ENCODE peak calls at places on chromosomes 1 and 21, in ten cellular contexts. One of them, this sample, is unnamed.

GRCh38 chr1:4227986-4228385 is 327.9 kb upstream of the C1orf174 start:
- DNase-seq in GM23248: no peak
- DNase-seq in ascending aorta: no peak
- DNase-seq in heart left ventricle: no peak
- DNase-seq in hepatocyte: no peak
- DNase-seq in stomach: no peak
- DNase-seq in CD8-positive, alpha-beta T cell: no peak
- DNase-seq in left lung: no peak
- DNase-seq in cardiac muscle cell: no peak
- DNase-seq in heart right ventricle: no peak
- DNase-seq in this sample: peak; percentile 3

GRCh38 chr1:35300376-35300775 is 31.9 kb downstream of the ZMYM4 start:
- DNase-seq in GM23248: no peak
- DNase-seq in ascending aorta: no peak
- DNase-seq in heart left ventricle: no peak
- DNase-seq in hepatocyte: no peak
- DNase-seq in stomach: no peak
- DNase-seq in CD8-positive, alpha-beta T cell: no peak
- DNase-seq in left lung: no peak
- DNase-seq in cardiac muscle cell: no peak
- DNase-seq in heart right ventricle: no peak
- DNase-seq in this sample: no peak

GRCh38 chr21:41283211-41283818 is 33.3 kb upstream of the FAM3B start:
- DNase-seq in GM23248: peak; percentile 91
- DNase-seq in ascending aorta: peak; percentile 70
- DNase-seq in heart left ventricle: peak; percentile 41
- DNase-seq in hepatocyte: peak; percentile 89
- DNase-seq in stomach: peak; percentile 49
- DNase-seq in CD8-positive, alpha-beta T cell: peak; percentile 55
- DNase-seq in left lung: no peak
- DNase-seq in cardiac muscle cell: peak; percentile 75
- DNase-seq in heart right ventricle: peak; percentile 66
- DNase-seq in this sample: peak; percentile 70

GRCh38 chr21:44353200-44353970 is at the start of gene TRPM2:
- DNase-seq in GM23248: peak; percentile 37
- DNase-seq in ascending aorta: no peak
- DNase-seq in heart left ventricle: peak; percentile 64
- DNase-seq in hepatocyte: no peak
- DNase-seq in stomach: peak; percentile 40
- DNase-seq in CD8-positive, alpha-beta T cell: peak; percentile 70
- DNase-seq in left lung: peak; percentile 80
- DNase-seq in cardiac muscle cell: no peak
- DNase-seq in heart right ventricle: peak; percentile 64
- DNase-seq in this sample: no peak

GRCh38 chr1:183287191-183287675 is 101.2 kb downstream of the LAMC2 start:
- DNase-seq in GM23248: peak; percentile 48
- DNase-seq in ascending aorta: no peak
- DNase-seq in heart left ventricle: peak; percentile 82
- DNase-seq in hepatocyte: peak; percentile 59
- DNase-seq in stomach: no peak
- DNase-seq in CD8-positive, alpha-beta T cell: no peak
- DNase-seq in left lung: no peak
- DNase-seq in cardiac muscle cell: peak; percentile 70
- DNase-seq in heart right ventricle: peak; percentile 84
- DNase-seq in this sample: no peak

GRCh38 chr1:218101409-218101808 is 183.7 kb upstream of the RRP15 start:
- DNase-seq in GM23248: no peak
- DNase-seq in ascending aorta: no peak
- DNase-seq in heart left ventricle: no peak
- DNase-seq in hepatocyte: no peak
- DNase-seq in stomach: no peak
- DNase-seq in CD8-positive, alpha-beta T cell: no peak
- DNase-seq in left lung: no peak
- DNase-seq in cardiac muscle cell: no peak
- DNase-seq in heart right ventricle: no peak
- DNase-seq in this sample: no peak

GRCh38 chr21:41373769-41374168 is 11.9 kb downstream of the MX2 start:
- DNase-seq in GM23248: no peak
- DNase-seq in ascending aorta: no peak
- DNase-seq in heart left ventricle: no peak
- DNase-seq in hepatocyte: no peak
- DNase-seq in stomach: no peak
- DNase-seq in CD8-positive, alpha-beta T cell: no peak
- DNase-seq in left lung: no peak
- DNase-seq in cardiac muscle cell: no peak
- DNase-seq in heart right ventricle: no peak
- DNase-seq in this sample: no peak

GRCh38 chr1:119773711-119774241 is 5.1 kb upstream of the HMGCS2 start:
- DNase-seq in GM23248: peak; percentile 38
- DNase-seq in ascending aorta: no peak
- DNase-seq in heart left ventricle: no peak
- DNase-seq in hepatocyte: no peak
- DNase-seq in stomach: no peak
- DNase-seq in CD8-positive, alpha-beta T cell: no peak
- DNase-seq in left lung: no peak
- DNase-seq in cardiac muscle cell: peak; percentile 78
- DNase-seq in heart right ventricle: no peak
- DNase-seq in this sample: no peak

GRCh38 chr1:151710187-151710586 is 6.4 kb downstream of the CELF3 start:
- DNase-seq in GM23248: peak; percentile 75
- DNase-seq in ascending aorta: no peak
- DNase-seq in heart left ventricle: no peak
- DNase-seq in hepatocyte: no peak
- DNase-seq in stomach: no peak
- DNase-seq in CD8-positive, alpha-beta T cell: no peak
- DNase-seq in left lung: no peak
- DNase-seq in cardiac muscle cell: no peak
- DNase-seq in heart right ventricle: no peak
- DNase-seq in this sample: peak; percentile 71

GRCh38 chr21:34364921-34365320 is 1.1 kb downstream of the KCNE2 start:
- DNase-seq in GM23248: no peak
- DNase-seq in ascending aorta: peak; percentile 28
- DNase-seq in heart left ventricle: no peak
- DNase-seq in hepatocyte: no peak
- DNase-seq in stomach: no peak
- DNase-seq in CD8-positive, alpha-beta T cell: peak; percentile 19
- DNase-seq in left lung: no peak
- DNase-seq in cardiac muscle cell: no peak
- DNase-seq in heart right ventricle: no peak
- DNase-seq in this sample: no peak

GRCh38 chr1:151144474-151145157 is 1.8 kb downstream of the SEMA6C start:
- DNase-seq in GM23248: peak; percentile 35
- DNase-seq in ascending aorta: no peak
- DNase-seq in heart left ventricle: no peak
- DNase-seq in hepatocyte: no peak
- DNase-seq in stomach: no peak
- DNase-seq in CD8-positive, alpha-beta T cell: no peak
- DNase-seq in left lung: peak; percentile 50
- DNase-seq in cardiac muscle cell: peak; percentile 35
- DNase-seq in heart right ventricle: no peak
- DNase-seq in this sample: no peak

GRCh38 chr1:145918992-145919939 is 749 bp upstream of the PEX11B start:
- DNase-seq in GM23248: peak; percentile 74
- DNase-seq in ascending aorta: peak; percentile 77
- DNase-seq in heart left ventricle: peak; percentile 56
- DNase-seq in hepatocyte: peak; percentile 65
- DNase-seq in stomach: peak; percentile 73
- DNase-seq in CD8-positive, alpha-beta T cell: no peak
- DNase-seq in left lung: peak; percentile 76
- DNase-seq in cardiac muscle cell: peak; percentile 60
- DNase-seq in heart right ventricle: peak; percentile 49
- DNase-seq in this sample: no peak

GRCh38 chr1:39701092-39701460 is 9.8 kb upstream of the HPCAL4 start:
- DNase-seq in GM23248: peak; percentile 33
- DNase-seq in ascending aorta: no peak
- DNase-seq in heart left ventricle: no peak
- DNase-seq in hepatocyte: peak; percentile 52
- DNase-seq in stomach: peak; percentile 75
- DNase-seq in CD8-positive, alpha-beta T cell: no peak
- DNase-seq in left lung: no peak
- DNase-seq in cardiac muscle cell: peak; percentile 32
- DNase-seq in heart right ventricle: no peak
- DNase-seq in this sample: no peak

GRCh38 chr1:91687452-91687851 is 186.8 kb downstream of the CDC7 start:
- DNase-seq in GM23248: no peak
- DNase-seq in ascending aorta: no peak
- DNase-seq in heart left ventricle: no peak
- DNase-seq in hepatocyte: no peak
- DNase-seq in stomach: no peak
- DNase-seq in CD8-positive, alpha-beta T cell: no peak
- DNase-seq in left lung: no peak
- DNase-seq in cardiac muscle cell: no peak
- DNase-seq in heart right ventricle: no peak
- DNase-seq in this sample: peak; percentile 18

GRCh38 chr21:17612023-17612564 is 607 bp downstream of the BTG3 start:
- DNase-seq in GM23248: peak; percentile 69
- DNase-seq in ascending aorta: peak; percentile 77
- DNase-seq in heart left ventricle: peak; percentile 16
- DNase-seq in hepatocyte: peak; percentile 63
- DNase-seq in stomach: peak; percentile 48
- DNase-seq in CD8-positive, alpha-beta T cell: peak; percentile 56
- DNase-seq in left lung: peak; percentile 76
- DNase-seq in cardiac muscle cell: peak; percentile 21
- DNase-seq in heart right ventricle: peak; percentile 33
- DNase-seq in this sample: peak; percentile 41

GRCh38 chr1:20322081-20322824 is 31.6 kb downstream of the VWA5B1 start:
- DNase-seq in GM23248: peak; percentile 20
- DNase-seq in ascending aorta: no peak
- DNase-seq in heart left ventricle: no peak
- DNase-seq in hepatocyte: no peak
- DNase-seq in stomach: no peak
- DNase-seq in CD8-positive, alpha-beta T cell: no peak
- DNase-seq in left lung: no peak
- DNase-seq in cardiac muscle cell: no peak
- DNase-seq in heart right ventricle: no peak
- DNase-seq in this sample: no peak

GRCh38 chr1:85638412-85638811 is 57.9 kb downstream of the CCN1 start:
- DNase-seq in GM23248: no peak
- DNase-seq in ascending aorta: no peak
- DNase-seq in heart left ventricle: no peak
- DNase-seq in hepatocyte: no peak
- DNase-seq in stomach: no peak
- DNase-seq in CD8-positive, alpha-beta T cell: no peak
- DNase-seq in left lung: no peak
- DNase-seq in cardiac muscle cell: no peak
- DNase-seq in heart right ventricle: no peak
- DNase-seq in this sample: no peak
- H3K9me3 ChIP-seq in GM23248: no peaks in the 10 kb centered on the region
- H3K9me3 ChIP-seq in ascending aorta: no peaks in the 10 kb centered on the region
- H3K9me3 ChIP-seq in heart left ventricle: peaks cover 45% of the 10 kb centered on the region
- H3K9me3 ChIP-seq in hepatocyte: no peaks in the 10 kb centered on the region
- H3K9me3 ChIP-seq in stomach: no peaks in the 10 kb centered on the region
- H3K9me3 ChIP-seq in CD8-positive, alpha-beta T cell: peaks cover 6% of the 10 kb centered on the region
- H3K9me3 ChIP-seq in left lung: no peaks in the 10 kb centered on the region
- H3K9me3 ChIP-seq in cardiac muscle cell: peaks cover 4% of the 10 kb centered on the region
- H3K9me3 ChIP-seq in heart right ventricle: no peaks in the 10 kb centered on the region
- H3K9me3 ChIP-seq in this sample: peaks cover 9% of the 10 kb centered on the region

GRCh38 chr21:14143999-14144398 is 66.8 kb downstream of the LIPI start:
- DNase-seq in GM23248: no peak
- DNase-seq in ascending aorta: no peak
- DNase-seq in heart left ventricle: no peak
- DNase-seq in hepatocyte: no peak
- DNase-seq in stomach: no peak
- DNase-seq in CD8-positive, alpha-beta T cell: no peak
- DNase-seq in left lung: no peak
- DNase-seq in cardiac muscle cell: no peak
- DNase-seq in heart right ventricle: no peak
- DNase-seq in this sample: no peak
- H3K9me3 ChIP-seq in GM23248: no peaks in the 10 kb centered on the region
- H3K9me3 ChIP-seq in ascending aorta: no peaks in the 10 kb centered on the region
- H3K9me3 ChIP-seq in heart left ventricle: no peaks in the 10 kb centered on the region
- H3K9me3 ChIP-seq in hepatocyte: no peaks in the 10 kb centered on the region
- H3K9me3 ChIP-seq in stomach: no peaks in the 10 kb centered on the region
- H3K9me3 ChIP-seq in CD8-positive, alpha-beta T cell: no peaks in the 10 kb centered on the region
- H3K9me3 ChIP-seq in left lung: no peaks in the 10 kb centered on the region
- H3K9me3 ChIP-seq in cardiac muscle cell: no peaks in the 10 kb centered on the region
- H3K9me3 ChIP-seq in heart right ventricle: no peaks in the 10 kb centered on the region
- H3K9me3 ChIP-seq in this sample: no peaks in the 10 kb centered on the region

DNA sequence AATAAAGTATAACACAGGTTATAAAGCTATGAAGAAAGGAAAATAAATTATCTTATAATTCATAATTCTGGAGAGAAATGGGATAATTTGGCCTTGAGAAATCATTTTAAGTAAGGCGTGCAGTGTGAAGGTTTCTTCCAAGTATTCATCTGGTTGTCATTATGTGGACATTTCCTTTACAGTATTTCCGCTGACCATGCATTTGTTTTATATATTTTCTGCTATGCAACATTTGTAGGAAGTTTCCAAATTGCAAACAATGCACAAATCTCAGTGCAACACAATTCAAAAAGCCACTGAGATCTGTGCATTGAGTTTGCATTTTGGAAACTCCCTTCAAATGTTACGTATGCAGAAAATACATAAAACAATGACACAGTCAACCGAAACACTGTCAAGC is 17.8 kb downstream of the ZNF670 start:
- DNase-seq in GM23248: no peak
- DNase-seq in ascending aorta: no peak
- DNase-seq in heart left ventricle: no peak
- DNase-seq in hepatocyte: no peak
- DNase-seq in stomach: no peak
- DNase-seq in CD8-positive, alpha-beta T cell: no peak
- DNase-seq in left lung: no peak
- DNase-seq in cardiac muscle cell: no peak
- DNase-seq in heart right ventricle: no peak
- DNase-seq in this sample: no peak
- H3K9me3 ChIP-seq in GM23248: no peaks in the 10 kb centered on the region
- H3K9me3 ChIP-seq in ascending aorta: no peaks in the 10 kb centered on the region
- H3K9me3 ChIP-seq in heart left ventricle: peaks cover 59% of the 10 kb centered on the region
- H3K9me3 ChIP-seq in hepatocyte: peaks cover 15% of the 10 kb centered on the region
- H3K9me3 ChIP-seq in stomach: no peaks in the 10 kb centered on the region
- H3K9me3 ChIP-seq in CD8-positive, alpha-beta T cell: peaks cover 14% of the 10 kb centered on the region
- H3K9me3 ChIP-seq in left lung: no peaks in the 10 kb centered on the region
- H3K9me3 ChIP-seq in cardiac muscle cell: no peaks in the 10 kb centered on the region
- H3K9me3 ChIP-seq in heart right ventricle: no peaks in the 10 kb centered on the region
- H3K9me3 ChIP-seq in this sample: peaks cover 15% of the 10 kb centered on the region

DNA sequence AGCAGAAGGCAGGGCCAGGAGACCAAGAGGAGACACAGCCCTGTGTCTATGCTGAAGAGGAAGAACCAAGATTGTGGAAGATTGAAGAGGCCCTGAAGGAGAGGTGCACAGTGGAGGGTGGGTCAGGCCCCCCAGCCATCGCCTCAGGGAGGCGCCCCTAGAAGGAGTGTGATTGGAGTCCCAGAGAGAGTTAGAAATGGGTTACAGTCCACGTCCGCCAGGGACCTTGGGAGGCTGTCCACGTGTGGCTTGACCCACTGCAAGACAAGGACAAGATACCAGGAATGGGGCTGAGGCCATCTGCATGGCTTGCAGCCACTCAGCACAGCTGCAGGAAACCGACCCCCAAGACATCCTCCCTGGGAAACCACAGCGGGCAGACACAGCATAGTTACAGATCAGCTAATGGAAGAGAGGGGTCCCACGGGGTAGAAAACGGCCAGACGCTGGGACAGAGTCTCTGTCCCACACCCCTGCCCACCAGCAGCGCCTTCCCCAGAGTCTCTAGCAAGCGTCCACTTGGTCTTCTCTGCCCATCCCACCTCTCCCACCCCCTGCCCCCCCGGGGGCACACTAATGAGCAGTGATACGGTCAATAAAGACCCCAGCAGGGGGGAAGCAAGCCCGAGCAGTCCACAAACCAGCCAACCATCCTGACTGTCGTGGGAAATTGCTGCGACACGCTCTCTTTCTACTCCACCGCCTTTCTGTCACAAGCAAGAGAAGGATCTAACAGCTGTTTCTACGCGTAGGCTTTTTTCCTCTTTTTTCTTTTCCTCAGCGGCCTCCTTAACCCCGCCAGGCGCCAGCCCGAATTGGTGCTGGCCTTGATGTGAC is 374.8 kb downstream of the NPHP4 start:
- DNase-seq in GM23248: no peak
- DNase-seq in ascending aorta: no peak
- DNase-seq in heart left ventricle: no peak
- DNase-seq in hepatocyte: no peak
- DNase-seq in stomach: no peak
- DNase-seq in CD8-positive, alpha-beta T cell: no peak
- DNase-seq in left lung: no peak
- DNase-seq in cardiac muscle cell: no peak
- DNase-seq in heart right ventricle: no peak
- DNase-seq in this sample: no peak
- H3K9me3 ChIP-seq in GM23248: no peaks in the 10 kb centered on the region
- H3K9me3 ChIP-seq in ascending aorta: no peaks in the 10 kb centered on the region
- H3K9me3 ChIP-seq in heart left ventricle: no peaks in the 10 kb centered on the region
- H3K9me3 ChIP-seq in hepatocyte: no peaks in the 10 kb centered on the region
- H3K9me3 ChIP-seq in stomach: peaks cover 7% of the 10 kb centered on the region
- H3K9me3 ChIP-seq in CD8-positive, alpha-beta T cell: no peaks in the 10 kb centered on the region
- H3K9me3 ChIP-seq in left lung: no peaks in the 10 kb centered on the region
- H3K9me3 ChIP-seq in cardiac muscle cell: no peaks in the 10 kb centered on the region
- H3K9me3 ChIP-seq in heart right ventricle: no peaks in the 10 kb centered on the region
- H3K9me3 ChIP-seq in this sample: no peaks in the 10 kb centered on the region